ENCODE peak calls at places on chromosomes 16 and 17, in six cellular contexts. L, X, T, W, I and C are unnamed samples.

GRCh38 chr17:7056386-7056785 is 12.5 kb upstream of the SLC16A11 start:
- DNase-seq in W (no peak), X (no peak), L (no peak), T (no peak), I (peak; percentile 40), C (no peak)

GRCh38 chr17:66172706-66173223 is 19.2 kb downstream of the CEP112 start:
- DNase-seq in I (no peak), L (no peak), W (no peak), T (no peak), X (no peak), C (no peak)

GRCh38 chr16:25066426-25066746 is 45.2 kb upstream of the LCMT1 start:
- DNase-seq in L (no peak), W (no peak), X (no peak), T (no peak), I (no peak), C (no peak)

GRCh38 chr16:15790458-15790857 is 66.4 kb downstream of the MYH11 start:
- DNase-seq in I (no peak), X (no peak), T (no peak), L (no peak), W (no peak), C (no peak)

GRCh38 chr16:86680137-86680536 is 101.8 kb downstream of the FOXL1 start:
- DNase-seq in T (peak; percentile 59), X (no peak), L (no peak), W (no peak), I (peak; percentile 96), C (peak; percentile 53)

GRCh38 chr17:75544250-75544649 is 18.8 kb downstream of the LLGL2 start:
- DNase-seq in W (no peak), L (no peak), I (no peak), X (no peak), T (no peak), C (no peak)

GRCh38 chr17:29358421-29358820 is 31.7 kb upstream of the TAOK1 start:
- DNase-seq in T (peak; percentile 50), I (peak; percentile 63), X (no peak), L (no peak), W (no peak), C (no peak)

GRCh38 chr17:77886387-77886728 is 72.1 kb upstream of the TNRC6C start:
- DNase-seq in T (no peak), X (no peak), I (no peak), L (no peak), W (no peak), C (no peak)

GRCh38 chr17:67810464-67810863 is 14.8 kb upstream of the BPTF start:
- DNase-seq in T (no peak), W (no peak), L (no peak), X (no peak), I (no peak), C (no peak)

GRCh38 chr16:4697867-4698291 is 4.5 kb downstream of the NUDT16L1 start:
- DNase-seq in L (no peak), T (no peak), X (no peak), I (no peak), W (no peak), C (no peak)

GRCh38 chr16:85329999-85330693 is 217.9 kb upstream of the CIBAR2 start:
- DNase-seq in I (no peak), W (no peak), L (no peak), T (no peak), X (no peak), C (no peak)

GRCh38 chr17:77916771-77917481 is 41.6 kb upstream of the TNRC6C start:
- DNase-seq in T (no peak), I (no peak), W (no peak), L (no peak), X (no peak), C (no peak)

GRCh38 chr17:38752930-38753506 is 477 bp downstream of the PSMB3 start:
- DNase-seq in T (no peak), W (no peak), X (no peak), I (no peak), L (no peak), C (no peak)

GRCh38 chr16:23148513-23149266 is 562 bp downstream of the USP31 start:
- DNase-seq in L (peak; percentile 61), I (peak; percentile 51), X (peak; percentile 16), T (peak; percentile 48), W (peak; percentile 28), C (no peak)

GRCh38 chr16:87622756-87623319 is 20.5 kb downstream of the JPH3 start:
- DNase-seq in W (no peak), X (no peak), I (no peak), L (no peak), T (no peak), C (no peak)

GRCh38 chr16:12096828-12097522 is 120.4 kb downstream of the SNX29 start:
- DNase-seq in L (no peak), I (no peak), X (no peak), T (no peak), W (no peak), C (no peak)

GRCh38 chr17:19268611-19269010 is 31.4 kb downstream of the EPN2 start:
- DNase-seq in L (no peak), X (no peak), T (no peak), I (no peak), W (no peak), C (no peak)